ENCODE peak calls at places on chromosome 7, in seven cellular contexts. B is coronary artery, W is OCI-LY7, Y is GM13977, L is Calu3, Z is HFF-Myc, V is AG09319. K is an unnamed sample.

GRCh38 chr7:143038635-143039034 is 11.7 kb upstream of the OR9A2 start:
- DNase-seq in B (no peak), W (no peak), Y (no peak), L (no peak), Z (no peak), V (no peak), K (no peak)

GRCh38 chr7:47508389-47509380 is 73.2 kb downstream of the TNS3 start:
- DNase-seq in B (no peak), W (no peak), Y (no peak), L (no peak), Z (no peak), V (no peak), K (no peak)

GRCh38 chr7:99579956-99580777 is 17.9 kb upstream of the TMEM225B start:
- DNase-seq in B (no peak), W (no peak), Y (no peak), L (peak; percentile 46), Z (no peak), V (no peak), K (peak; percentile 68)

GRCh38 chr7:30038182-30038980 is 10.2 kb downstream of the PLEKHA8 start:
- DNase-seq in B (no peak), W (no peak), Y (no peak), L (no peak), Z (no peak), V (peak; percentile 58), K (no peak)

GRCh38 chr7:95199779-95200558 is 124.4 kb downstream of the PON1 start:
- DNase-seq in B (no peak), W (peak; percentile 25), Y (peak; percentile 35), L (peak; percentile 16), Z (no peak), V (no peak), K (no peak)

GRCh38 chr7:76512941-76513816 is 2.8 kb downstream of the UPK3B start:
- DNase-seq in B (no peak), W (no peak), Y (no peak), L (peak; percentile 28), Z (no peak), V (no peak), K (no peak)

GRCh38 chr7:77265666-77266065 is 66.0 kb upstream of the FGL2 start:
- DNase-seq in B (no peak), W (no peak), Y (no peak), L (no peak), Z (no peak), V (no peak), K (no peak)

GRCh38 chr7:44761207-44762161 is 12.8 kb downstream of the ZMIZ2 start:
- DNase-seq in B (no peak), W (no peak), Y (no peak), L (no peak), Z (no peak), V (peak; percentile 20), K (no peak)

GRCh38 chr7:70698219-70698832 is 433.6 kb upstream of the GALNT17 start:
- DNase-seq in B (no peak), W (peak; percentile 70), Y (peak; percentile 65), L (no peak), Z (no peak), V (peak; percentile 20), K (peak; percentile 20)

GRCh38 chr7:82382276-82382675 is 61.3 kb downstream of the CACNA2D1 start:
- DNase-seq in B (no peak), W (no peak), Y (no peak), L (no peak), Z (no peak), V (no peak), K (no peak)

GRCh38 chr7:24401628-24402593 is 117.9 kb downstream of the NPY start:
- DNase-seq in B (no peak), W (peak; percentile 49), Y (peak; percentile 31), L (no peak), Z (no peak), V (peak; percentile 5), K (no peak)

GRCh38 chr7:84337386-84337785 is 142.8 kb upstream of the SEMA3A start:
- DNase-seq in B (no peak), W (no peak), Y (no peak), L (no peak), Z (no peak), V (no peak), K (no peak)

GRCh38 chr7:150382844-150383225 is 3.7 kb downstream of the ZNF775 start:
- DNase-seq in B (no peak), W (no peak), Y (no peak), L (no peak), Z (no peak), V (no peak), K (no peak)

GRCh38 chr7:20787658-20788057 is 972 bp upstream of the SP8 start:
- DNase-seq in B (no peak), W (no peak), Y (no peak), L (no peak), Z (no peak), V (no peak), K (no peak)

GRCh38 chr7:47102442-47102841 is 479.5 kb downstream of the TNS3 start:
- DNase-seq in B (no peak), W (no peak), Y (no peak), L (no peak), Z (no peak), V (no peak), K (no peak)

GRCh38 chr7:68770649-68771048 is 827.6 kb upstream of the AUTS2 start:
- DNase-seq in B (no peak), W (no peak), Y (no peak), L (no peak), Z (no peak), V (no peak), K (no peak)

GRCh38 chr7:134737561-134738353 is 41.7 kb upstream of the CALD1 start:
- DNase-seq in B (no peak), W (no peak), Y (peak; percentile 10), L (no peak), Z (no peak), V (peak; percentile 82), K (peak; percentile 27)

GRCh38 chr7:130150587-130150986 is 54.6 kb downstream of the TMEM209 start:
- DNase-seq in B (no peak), W (peak; percentile 80), Y (no peak), L (no peak), Z (no peak), V (no peak), K (no peak)

GRCh38 chr7:97145068-97145467 is 27.6 kb downstream of the SDHAF3 start:
- DNase-seq in B (no peak), W (peak; percentile 24), Y (no peak), L (no peak), Z (no peak), V (peak; percentile 2), K (no peak)

GRCh38 chr7:133859191-133859590 is 267.9 kb upstream of the LRGUK start:
- DNase-seq in B (no peak), W (no peak), Y (no peak), L (no peak), Z (no peak), V (no peak), K (no peak)

GRCh38 chr7:137968890-137969289 is 33.0 kb downstream of the CREB3L2 start:
- DNase-seq in B (no peak), W (no peak), Y (no peak), L (no peak), Z (no peak), V (no peak), K (no peak)

GRCh38 chr7:43869018-43869897 is at the start of gene MRPS24:
- DNase-seq in B (peak; percentile 96), W (peak; percentile 96), Y (peak; percentile 98), L (peak; percentile 97), Z (peak; percentile 77), V (peak; percentile 92), K (peak; percentile 96)

GRCh38 chr7:90383879-90384278 is 19.4 kb upstream of the CLDN12 start:
- DNase-seq in B (no peak), W (no peak), Y (no peak), L (no peak), Z (no peak), V (no peak), K (no peak)

GRCh38 chr7:99270702-99271101 is 1.9 kb upstream of the MYH16 start:
- DNase-seq in B (no peak), W (no peak), Y (no peak), L (no peak), Z (no peak), V (no peak), K (no peak)

GRCh38 chr7:126213876-126214275 is 1038.9 kb downstream of the GRM8 start:
- DNase-seq in B (no peak), W (no peak), Y (no peak), L (no peak), Z (no peak), V (no peak), K (no peak)

GRCh38 chr7:153158204-153158603 is 398.7 kb downstream of the ACTR3B start:
- DNase-seq in B (no peak), W (no peak), Y (no peak), L (no peak), Z (no peak), V (no peak), K (no peak)
- TF ChIP-seq CTCF in B (no peak), W (no peak), Y (no peak), L (no peak), Z (no peak), V (no peak), K (no peak)

DNA sequence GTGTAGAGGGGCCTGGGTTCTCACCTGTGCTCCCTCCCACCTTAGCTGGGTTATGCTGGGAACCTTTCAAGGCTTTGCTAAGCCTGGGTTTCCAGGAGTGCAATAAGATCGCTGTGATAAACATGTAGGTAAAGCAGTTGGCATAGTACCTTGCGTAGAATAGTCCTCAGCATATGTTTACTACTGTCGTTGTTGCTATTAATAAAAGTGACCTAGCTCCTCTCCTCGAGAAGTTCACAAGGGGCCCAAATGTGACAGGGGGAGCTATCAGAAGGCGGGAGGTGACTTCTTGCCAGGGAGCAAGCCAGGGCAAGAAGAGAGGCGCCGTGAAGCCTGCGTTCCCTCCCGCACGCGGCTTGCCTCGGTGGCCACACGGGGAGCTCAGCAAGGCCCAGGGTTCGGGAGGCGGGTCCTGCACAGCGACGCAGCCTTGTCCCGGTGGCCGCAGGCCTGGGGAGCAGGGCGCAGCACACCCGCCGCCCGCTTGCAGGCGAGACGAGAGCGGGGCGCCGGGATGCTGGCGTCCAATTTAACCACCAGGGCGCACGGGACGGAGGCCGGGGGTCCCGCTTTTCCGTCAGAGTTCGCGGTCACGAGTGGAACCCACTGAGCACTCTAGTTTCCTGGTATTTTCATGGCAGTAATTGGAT is 106.2 kb downstream of the SNX10 start:
- DNase-seq in B (no peak), W (peak; percentile 68), Y (peak; percentile 58), L (peak; percentile 58), Z (no peak), V (no peak), K (no peak)
- TF ChIP-seq CTCF in B (no peak), W (peak; percentile 26), Y (no peak), L (no peak), Z (no peak), V (no peak), K (no peak)

GRCh38 chr7:6579446-6579845 is 2.2 kb downstream of the ZDHHC4 start:
- DNase-seq in B (no peak), W (peak; percentile 59), Y (no peak), L (no peak), Z (no peak), V (no peak), K (no peak)
- TF ChIP-seq CTCF in B (no peak), W (peak; percentile 62), Y (no peak), L (no peak), Z (peak; percentile 15), V (no peak), K (peak; percentile 29)

DNA sequence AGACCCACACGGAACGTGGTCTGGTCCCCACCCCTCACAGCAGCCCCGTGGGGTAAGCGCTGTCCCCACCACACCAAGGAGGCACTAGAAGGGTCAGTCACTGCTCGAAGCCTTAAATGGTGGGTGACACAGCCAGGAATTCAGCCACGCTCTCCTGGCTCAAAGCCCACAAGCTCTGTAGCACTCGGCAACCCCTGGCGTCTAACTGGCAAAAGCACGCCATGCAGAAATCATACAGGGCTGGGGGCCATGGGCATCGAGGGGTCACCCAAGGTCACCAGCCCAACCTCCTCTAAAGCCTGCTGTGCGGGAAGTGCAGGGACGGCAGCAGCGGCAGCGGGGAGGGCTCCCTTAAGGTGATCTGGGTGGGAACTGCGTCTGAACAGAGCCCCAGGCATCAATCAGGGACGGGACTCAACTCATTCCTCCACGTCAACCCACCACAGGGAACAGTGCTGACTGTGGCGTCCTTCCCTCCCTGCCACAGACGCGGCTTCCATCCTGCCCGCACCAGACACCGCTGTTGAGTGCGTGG is 7.8 kb downstream of the GPER1 start:
- DNase-seq in B (peak; percentile 80), W (no peak), Y (no peak), L (no peak), Z (no peak), V (no peak), K (no peak)
- TF ChIP-seq CTCF in B (no peak), W (no peak), Y (no peak), L (no peak), Z (no peak), V (no peak), K (no peak)